ENCODE peak calls at places on chromosomes 6 and 20, in nine cellular contexts. F, A, B, O, I, H, R, N and Y are unnamed samples.

GRCh38 chr20:2820084-2820895 is 4.1 kb downstream of the TMEM239 start:
- DNase-seq in B (no peak), N (no peak), F (no peak), O (peak), H (no peak), R (no peak), A (no peak), I (peak), Y (no peak)

GRCh38 chr6:147135211-147135672 is 69.0 kb upstream of the STXBP5 start:
- DNase-seq in H (no peak), A (no peak), B (no peak), I (no peak), N (no peak), O (no peak), R (no peak), F (no peak), Y (no peak)

GRCh38 chr6:128491041-128491642 is 29.3 kb downstream of the PTPRK start:
- DNase-seq in F (no peak), A (no peak), R (peak), H (peak), O (no peak), B (no peak), N (no peak), I (no peak), Y (peak)

GRCh38 chr6:35640017-35640664 is 48.6 kb downstream of the FKBP5 start:
- DNase-seq in H (no peak), R (no peak), B (no peak), I (no peak), O (no peak), N (no peak), A (no peak), F (no peak), Y (no peak)

GRCh38 chr20:47502271-47502730 is 614 bp downstream of the NCOA3 start:
- DNase-seq in N (peak), R (no peak), I (peak), B (no peak), O (peak), F (no peak), A (no peak), H (peak), Y (peak)

GRCh38 chr6:4023240-4023639 is 55.7 kb downstream of the FAM217A start:
- DNase-seq in H (no peak), N (no peak), B (no peak), F (no peak), O (no peak), I (no peak), R (no peak), A (no peak), Y (no peak)

GRCh38 chr6:100427452-100427851 is 37.3 kb downstream of the SIM1 start:
- DNase-seq in H (no peak), N (no peak), B (no peak), I (no peak), F (no peak), A (no peak), R (no peak), O (no peak), Y (no peak)

GRCh38 chr6:13194852-13195251 is 133.5 kb downstream of the TBC1D7 start:
- DNase-seq in I (peak), N (no peak), A (peak), O (peak), R (peak), B (peak), H (no peak), F (no peak), Y (peak)

GRCh38 chr6:132142768-132143167 is 191.6 kb upstream of the CCN2 start:
- DNase-seq in N (no peak), R (no peak), F (no peak), A (no peak), B (no peak), O (no peak), H (no peak), I (no peak), Y (no peak)

GRCh38 chr20:3045042-3045815 is 623 bp upstream of the MRPS26 start:
- DNase-seq in I (no peak), N (peak), O (peak), F (peak), A (no peak), H (peak), R (no peak), B (no peak), Y (no peak)

GRCh38 chr6:32194825-32195651 is 2.6 kb upstream of the GPSM3 start:
- DNase-seq in I (peak), A (no peak), R (no peak), H (no peak), N (no peak), O (peak), B (no peak), F (no peak), Y (peak)

GRCh38 chr6:151962246-151962846 is 154.9 kb downstream of the ESR1 start:
- DNase-seq in F (no peak), I (no peak), R (no peak), O (no peak), N (no peak), B (no peak), H (no peak), A (no peak), Y (no peak)

GRCh38 chr6:89689732-89690131 is 51.2 kb upstream of the LYRM2 start:
- DNase-seq in O (peak), A (no peak), R (no peak), I (peak), H (no peak), N (no peak), F (no peak), B (peak), Y (peak)

GRCh38 chr20:25525857-25526256 is 59.5 kb downstream of the NINL start:
- DNase-seq in A (no peak), B (no peak), F (peak), I (no peak), O (no peak), H (no peak), N (no peak), R (no peak), Y (no peak)

GRCh38 chr6:130778946-130779657 is 48.1 kb upstream of the SMLR1 start:
- DNase-seq in F (no peak), I (no peak), B (no peak), O (no peak), R (no peak), H (no peak), A (no peak), N (no peak), Y (no peak)

GRCh38 chr6:74755748-74756147 is 450.1 kb downstream of the COL12A1 start:
- DNase-seq in I (no peak), B (no peak), H (no peak), R (no peak), F (no peak), A (no peak), O (no peak), N (no peak), Y (no peak)

GRCh38 chr6:86856937-86857563 is 80.3 kb upstream of the HTR1E start:
- DNase-seq in A (no peak), F (no peak), H (no peak), B (peak), O (peak), I (peak), N (no peak), R (no peak), Y (peak)

GRCh38 chr6:34275128-34275804 is 26.5 kb upstream of the SMIM29 start:
- DNase-seq in A (no peak), F (no peak), O (no peak), R (no peak), H (no peak), B (no peak), I (no peak), N (no peak), Y (no peak)

GRCh38 chr20:60065741-60066437 is 107.7 kb downstream of the CDH26 start:
- DNase-seq in A (no peak), F (no peak), R (no peak), O (no peak), B (no peak), H (no peak), N (no peak), I (peak), Y (no peak)

GRCh38 chr6:4348462-4349112 is 213.2 kb upstream of the ECI2 start:
- DNase-seq in R (peak), N (no peak), B (no peak), F (no peak), O (no peak), H (no peak), I (peak), A (no peak), Y (no peak)

GRCh38 chr6:112282217-112282616 is 27.9 kb upstream of the LAMA4 start:
- DNase-seq in H (no peak), F (no peak), R (peak), A (no peak), I (peak), O (peak), N (no peak), B (peak), Y (peak)

GRCh38 chr20:38825901-38826625 is 20.6 kb downstream of the PPP1R16B start:
- DNase-seq in N (no peak), I (peak), O (no peak), F (no peak), A (no peak), H (no peak), R (no peak), B (no peak), Y (peak)

GRCh38 chr20:1491281-1491840 is at the start of gene SIRPB2:
- DNase-seq in N (no peak), O (peak), I (no peak), F (no peak), B (peak), R (peak), H (no peak), A (peak), Y (peak)

GRCh38 chr6:87742106-87742505 is 40.1 kb upstream of the AKIRIN2 start:
- DNase-seq in B (no peak), H (no peak), F (no peak), N (peak), O (no peak), R (no peak), A (no peak), I (no peak), Y (no peak)

GRCh38 chr20:50569864-50570836 is 60.0 kb downstream of the PTPN1 start:
- DNase-seq in F (no peak), I (peak), B (no peak), A (no peak), O (peak), R (no peak), N (peak), H (no peak), Y (peak)

GRCh38 chr6:53486679-53487078 is 58.2 kb downstream of the GCLC start:
- DNase-seq in A (no peak), R (no peak), O (no peak), N (no peak), F (no peak), I (no peak), B (no peak), H (no peak), Y (no peak)

GRCh38 chr20:33079267-33079666 is at the start of gene BPIFB4:
- DNase-seq in A (no peak), N (no peak), B (no peak), I (no peak), R (no peak), O (no peak), F (no peak), H (no peak), Y (no peak)

GRCh38 chr20:32845786-32846185 is 12.9 kb upstream of the EFCAB8 start:
- DNase-seq in B (no peak), I (no peak), H (no peak), R (no peak), O (no peak), F (no peak), N (no peak), A (no peak), Y (no peak)

GRCh38 chr6:36980876-36981619 is 4.9 kb downstream of the MTCH1 start:
- DNase-seq in O (no peak), R (no peak), F (no peak), A (no peak), B (no peak), I (no peak), N (no peak), H (no peak), Y (no peak)

GRCh38 chr6:42136508-42137191 is 5.8 kb downstream of the C6orf132 start:
- DNase-seq in H (no peak), R (no peak), B (no peak), N (no peak), F (no peak), I (peak), A (no peak), O (no peak), Y (peak)

GRCh38 chr6:37732688-37733087 is 35.0 kb upstream of the MDGA1 start:
- DNase-seq in H (no peak), I (peak), N (no peak), O (no peak), R (no peak), A (peak), F (no peak), B (no peak), Y (no peak)

GRCh38 chr6:134740473-134741192 is 209.3 kb downstream of the ALDH8A1 start:
- DNase-seq in I (no peak), H (no peak), F (no peak), A (no peak), O (no peak), N (no peak), B (no peak), R (no peak), Y (peak)

GRCh38 chr20:46293084-46293483 is 15.2 kb downstream of the CDH22 start:
- DNase-seq in A (no peak), F (no peak), H (no peak), I (peak), O (peak), B (no peak), R (no peak), N (no peak), Y (peak)

GRCh38 chr20:21505161-21505809 is 8.6 kb downstream of the NKX2-2 start:
- DNase-seq in F (peak), H (peak), A (peak), N (peak), R (peak), O (peak), B (peak), I (peak), Y (peak)
- H3K27ac ChIP-seq in F (no peak), H (no peak), A (no peak), N (no peak), R (no peak), O (no peak), B (no peak), I (no peak), Y (peak)

GRCh38 chr20:22213271-22213670 is 371.1 kb downstream of the FOXA2 start:
- DNase-seq in H (no peak), I (no peak), F (no peak), A (no peak), B (no peak), N (no peak), R (no peak), O (no peak), Y (no peak)
- H3K27ac ChIP-seq in H (no peak), I (no peak), F (no peak), A (no peak), B (no peak), N (no peak), R (no peak), O (no peak), Y (no peak)

DNA sequence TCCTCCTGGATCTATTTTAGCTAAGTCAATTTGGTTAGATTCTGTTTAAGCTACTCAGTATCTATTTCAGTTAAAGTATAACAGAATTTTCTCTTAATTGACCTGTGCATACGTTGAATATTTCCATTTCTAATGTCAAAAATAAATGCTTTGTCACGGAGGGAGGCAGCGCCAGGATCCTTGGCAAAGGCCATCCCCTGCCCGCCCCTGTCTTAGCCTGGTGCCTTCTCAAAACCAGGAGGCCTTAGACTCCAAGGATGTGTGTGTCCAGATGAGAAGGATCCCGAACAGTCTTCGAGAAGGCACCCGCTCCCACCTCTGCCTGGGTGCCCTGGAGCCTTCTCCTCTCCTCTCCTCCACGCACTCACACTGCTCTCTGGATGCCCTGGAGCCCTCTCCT is 22.4 kb downstream of the TCFL5 start:
- DNase-seq in A (no peak), I (no peak), O (no peak), N (no peak), F (no peak), H (no peak), B (peak), R (no peak), Y (no peak)
- H3K27ac ChIP-seq in A (no peak), I (no peak), O (no peak), N (no peak), F (no peak), H (no peak), B (no peak), R (no peak), Y (no peak)

DNA sequence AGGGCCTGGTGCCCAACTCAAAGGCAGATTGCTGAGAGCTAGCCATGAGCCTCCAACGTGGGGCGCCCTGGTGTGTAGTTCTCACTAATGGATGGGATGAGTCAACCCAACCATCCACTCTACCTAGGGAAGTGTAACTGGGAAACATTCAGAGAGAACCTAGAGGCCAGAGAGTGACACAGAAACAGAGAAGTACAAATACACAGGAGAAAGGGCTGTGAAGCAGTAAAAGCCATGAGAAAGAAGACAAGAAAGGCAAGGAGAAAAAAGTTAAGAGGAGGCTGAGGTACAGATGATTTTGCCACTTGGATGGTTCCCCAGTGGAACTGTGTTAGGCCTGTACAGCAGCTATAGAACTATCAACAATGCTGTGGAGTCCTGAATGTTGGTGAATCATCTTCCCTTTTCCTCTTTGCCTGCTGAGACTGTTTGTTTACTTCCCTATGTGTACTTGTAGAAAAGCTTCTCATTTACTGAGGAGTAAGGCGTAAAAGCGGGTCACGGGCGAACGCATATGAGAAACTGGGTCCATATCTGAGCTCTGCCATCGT is 39.0 kb downstream of the MAN1A1 start:
- DNase-seq in A (no peak), B (no peak), I (no peak), R (no peak), F (no peak), H (no peak), N (no peak), O (no peak), Y (no peak)
- H3K27ac ChIP-seq in A (no peak), B (no peak), I (no peak), R (no peak), F (no peak), H (no peak), N (no peak), O (no peak), Y (no peak)

GRCh38 chr6:73471686-73472290 is 10.3 kb downstream of the MTO1 start:
- DNase-seq in N (no peak), A (no peak), R (no peak), I (no peak), F (no peak), O (no peak), B (no peak), H (no peak), Y (no peak)
- H3K27ac ChIP-seq in N (no peak), A (no peak), R (no peak), I (no peak), F (no peak), O (no peak), B (no peak), H (no peak), Y (no peak)

GRCh38 chr6:17394192-17394611 is 807 bp downstream of the CAP2 start:
- DNase-seq in N (no peak), R (peak), B (peak), F (no peak), H (peak), I (peak), O (peak), A (no peak), Y (peak)

GRCh38 chr6:17392978-17393334 is 439 bp upstream of the CAP2 start:
- DNase-seq in R (no peak), I (no peak), N (no peak), A (no peak), H (no peak), F (no peak), B (no peak), O (no peak), Y (no peak)

GRCh38 chr6:17395112-17395511 is 1.7 kb downstream of the CAP2 start:
- DNase-seq in R (no peak), A (no peak), B (no peak), I (no peak), O (no peak), H (no peak), N (no peak), F (no peak), Y (no peak)

GRCh38 chr6:17396256-17396655 is 2.9 kb downstream of the CAP2 start:
- DNase-seq in A (no peak), H (no peak), F (no peak), I (no peak), B (no peak), O (no peak), N (no peak), R (no peak), Y (no peak)

GRCh38 chr6:17393335-17394191 is at the start of gene CAP2:
- DNase-seq in O (peak), A (peak), B (peak), R (peak), N (no peak), I (peak), F (peak), H (peak), Y (peak)
- H3K27ac ChIP-seq in O (peak), A (peak), B (peak), R (peak), N (no peak), I (peak), F (peak), H (peak), Y (peak)

GRCh38 chr6:30918675-30919074 is 4.6 kb downstream of the VARS2 start:
- DNase-seq in F (no peak), R (no peak), A (peak), I (no peak), O (no peak), B (no peak), N (no peak), H (no peak), Y (no peak)
- H3K27ac ChIP-seq in F (no peak), R (no peak), A (no peak), I (no peak), O (no peak), B (no peak), N (no peak), H (no peak), Y (no peak)